ENCODE peak calls at places on chromosomes 5 and 9, in six cellular contexts. R is COR-L47; B is stimulated activated CD8-positive, alpha-beta memory T cell treated with anti-CD3 and anti-CD28 coated beads, Interleukin-4, amount 100 ng/mL, for 1 hour; I is GM18507; V is DMS153; G is mesothelial cell of epicardium. Q is an unnamed sample.

GRCh38 chr5:165705960-165706359 is 2200.5 kb downstream of the MAT2B start:
- DNase-seq in R (no peak), B (no peak), I (no peak), V (no peak), G (no peak), Q (no peak)

GRCh38 chr5:137372386-137373160 is 126.6 kb downstream of the SPOCK1 start:
- DNase-seq in R (no peak), B (no peak), I (no peak), V (no peak), G (no peak), Q (no peak)

GRCh38 chr5:174572591-174572990 is 151.8 kb upstream of the MSX2 start:
- DNase-seq in R (no peak), B (no peak), I (no peak), V (no peak), G (no peak), Q (no peak)

GRCh38 chr5:115838885-115839518 is 2.4 kb downstream of the ATG12 start:
- DNase-seq in R (no peak), B (no peak), I (no peak), V (no peak), G (no peak), Q (no peak)

GRCh38 chr5:1052641-1053390 is 44.2 kb downstream of the NKD2 start:
- DNase-seq in R (no peak), B (no peak), I (no peak), V (no peak), G (no peak), Q (no peak)

GRCh38 chr5:172541119-172541763 is 86.9 kb upstream of the SH3PXD2B start:
- DNase-seq in R (no peak), B (no peak), I (no peak), V (no peak), G (peak), Q (no peak)

GRCh38 chr9:19759066-19759465 is 29.8 kb downstream of the SLC24A2 start:
- DNase-seq in R (no peak), B (no peak), I (no peak), V (peak), G (no peak), Q (no peak)

GRCh38 chr5:35229076-35230042 is 928 bp downstream of the PRLR start:
- DNase-seq in R (no peak), B (no peak), I (no peak), V (no peak), G (peak), Q (no peak)

GRCh38 chr5:117701067-117701466 is 1126.4 kb upstream of the SEMA6A start:
- DNase-seq in R (no peak), B (no peak), I (no peak), V (no peak), G (no peak), Q (no peak)

GRCh38 chr5:176985516-176985915 is 21.1 kb downstream of the UIMC1 start:
- DNase-seq in R (no peak), B (no peak), I (no peak), V (no peak), G (no peak), Q (no peak)

GRCh38 chr5:145925803-145926202 is 10.6 kb upstream of the SH3RF2 start:
- DNase-seq in R (no peak), B (no peak), I (no peak), V (no peak), G (no peak), Q (no peak)

GRCh38 chr5:157819502-157820125 is 39.3 kb downstream of the CLINT1 start:
- DNase-seq in R (peak), B (no peak), I (no peak), V (no peak), G (no peak), Q (no peak)